ENCODE peak calls at places on chromosomes 12 and 14, in four cellular contexts. One of them, this sample, is unnamed.

GRCh38 chr12:121288158-121288848 is 8.2 kb downstream of the CAMKK2 start:
- DNase-seq in thyroid gland: no peak
- DNase-seq in HL-60: peak
- DNase-seq in stomach: no peak
- DNase-seq in this sample: no peak

GRCh38 chr12:94621662-94622359 is 28.5 kb downstream of the TMCC3 start:
- DNase-seq in thyroid gland: peak
- DNase-seq in HL-60: no peak
- DNase-seq in stomach: no peak
- DNase-seq in this sample: peak

GRCh38 chr12:79547044-79547734 is 143.6 kb downstream of the PAWR start:
- DNase-seq in thyroid gland: peak
- DNase-seq in HL-60: no peak
- DNase-seq in stomach: no peak
- DNase-seq in this sample: peak

GRCh38 chr14:54622189-54622958 is 55.4 kb downstream of the SAMD4A start:
- DNase-seq in thyroid gland: no peak
- DNase-seq in HL-60: no peak
- DNase-seq in stomach: no peak
- DNase-seq in this sample: no peak

GRCh38 chr14:77318006-77318553 is 2.6 kb downstream of the POMT2 start:
- DNase-seq in thyroid gland: no peak
- DNase-seq in HL-60: no peak
- DNase-seq in stomach: no peak
- DNase-seq in this sample: no peak

GRCh38 chr14:72553161-72553560 is 340.7 kb downstream of the DPF3 start:
- DNase-seq in thyroid gland: peak
- DNase-seq in HL-60: no peak
- DNase-seq in stomach: no peak
- DNase-seq in this sample: no peak

GRCh38 chr14:98428483-98428994 is 843.5 kb downstream of the BCL11B start:
- DNase-seq in thyroid gland: no peak
- DNase-seq in HL-60: no peak
- DNase-seq in stomach: no peak
- DNase-seq in this sample: no peak

GRCh38 chr14:91906374-91906773 is 39.0 kb upstream of the TC2N start:
- DNase-seq in thyroid gland: no peak
- DNase-seq in HL-60: no peak
- DNase-seq in stomach: peak
- DNase-seq in this sample: no peak

GRCh38 chr14:68522510-68523325 is 270.1 kb downstream of the ZFP36L1 start:
- DNase-seq in thyroid gland: no peak
- DNase-seq in HL-60: no peak
- DNase-seq in stomach: no peak
- DNase-seq in this sample: peak

GRCh38 chr14:69261761-69262331 is 1.9 kb downstream of the GALNT16 start:
- DNase-seq in thyroid gland: no peak
- DNase-seq in HL-60: no peak
- DNase-seq in stomach: no peak
- DNase-seq in this sample: no peak

GRCh38 chr12:94174576-94174975 is 26.2 kb downstream of the PLXNC1 start:
- DNase-seq in thyroid gland: peak
- DNase-seq in HL-60: peak
- DNase-seq in stomach: no peak
- DNase-seq in this sample: no peak

GRCh38 chr14:67820428-67820881 is 876 bp downstream of the RAD51B start:
- DNase-seq in thyroid gland: peak
- DNase-seq in HL-60: no peak
- DNase-seq in stomach: no peak
- DNase-seq in this sample: peak

GRCh38 chr12:78241472-78241871 is 410.8 kb downstream of the NAV3 start:
- DNase-seq in thyroid gland: peak
- DNase-seq in HL-60: no peak
- DNase-seq in stomach: no peak
- DNase-seq in this sample: no peak

GRCh38 chr14:20802341-20803084 is at the start of gene RNASE1:
- DNase-seq in thyroid gland: peak
- DNase-seq in HL-60: no peak
- DNase-seq in stomach: peak
- DNase-seq in this sample: peak

GRCh38 chr14:73058923-73059311 is 583 bp downstream of the RBM25 start:
- DNase-seq in thyroid gland: peak
- DNase-seq in HL-60: peak
- DNase-seq in stomach: no peak
- DNase-seq in this sample: no peak

GRCh38 chr14:103070971-103071542 is 13.0 kb upstream of the LBHD2 start:
- DNase-seq in thyroid gland: no peak
- DNase-seq in HL-60: no peak
- DNase-seq in stomach: no peak
- DNase-seq in this sample: no peak

GRCh38 chr14:105049753-105050550 is 15.3 kb downstream of the GPR132 start:
- DNase-seq in thyroid gland: no peak
- DNase-seq in HL-60: no peak
- DNase-seq in stomach: no peak
- DNase-seq in this sample: no peak

DNA sequence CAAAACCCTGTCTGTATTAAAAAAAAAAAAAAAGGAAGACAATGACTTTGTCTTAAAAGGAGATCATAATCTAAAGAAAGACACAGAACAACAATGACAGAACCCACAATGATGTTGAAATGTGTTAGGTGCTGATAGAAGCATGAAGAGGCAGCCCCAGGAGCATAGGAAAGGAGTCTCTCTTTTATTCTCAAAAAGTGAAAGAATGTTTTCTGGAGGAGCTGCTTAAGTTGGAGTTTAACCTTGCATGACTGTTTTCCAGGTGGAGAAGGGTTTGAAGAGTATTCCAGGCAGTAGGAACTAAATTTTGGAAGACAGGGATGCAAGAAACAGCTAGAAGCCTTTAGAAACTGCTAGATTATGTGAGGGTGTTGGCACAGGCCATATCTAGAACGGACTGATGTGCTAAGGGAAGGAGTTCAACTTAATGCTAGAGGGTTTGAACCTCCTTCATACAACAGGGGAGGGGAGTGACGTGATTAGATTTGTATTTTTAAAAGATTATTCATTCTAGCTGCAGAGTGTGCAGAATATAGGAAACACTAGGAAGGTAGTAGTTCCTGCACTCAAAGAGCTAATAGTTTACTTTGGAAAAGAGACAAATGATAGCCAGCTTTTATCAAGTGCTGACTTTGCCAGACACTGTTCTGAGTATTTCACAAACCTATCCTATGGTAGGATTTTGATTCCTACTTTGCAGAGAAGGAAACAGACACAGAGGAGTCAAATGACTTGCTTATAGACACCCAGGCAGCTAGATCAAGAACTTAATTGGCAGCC is 4.6 kb upstream of the RPL6 start:
- DNase-seq in thyroid gland: no peak
- DNase-seq in HL-60: no peak
- DNase-seq in stomach: no peak
- DNase-seq in this sample: no peak
- H3K4me3 ChIP-seq in thyroid gland: no peak
- H3K4me3 ChIP-seq in HL-60: no peak
- H3K4me3 ChIP-seq in stomach: peak
- H3K4me3 ChIP-seq in this sample: no peak

GRCh38 chr12:130838951-130839769 is at the start of gene STX2:
- DNase-seq in thyroid gland: peak
- DNase-seq in HL-60: peak
- DNase-seq in stomach: peak
- DNase-seq in this sample: peak
- TF ChIP-seq CTCF in thyroid gland: no peak
- TF ChIP-seq CTCF in HL-60: no peak
- TF ChIP-seq CTCF in stomach: no peak
- TF ChIP-seq CTCF in this sample: peak

GRCh38 chr12:44433647-44434046 is 442.5 kb downstream of the NELL2 start:
- DNase-seq in thyroid gland: no peak
- DNase-seq in HL-60: no peak
- DNase-seq in stomach: no peak
- DNase-seq in this sample: no peak
- H3K4me3 ChIP-seq in thyroid gland: no peak
- H3K4me3 ChIP-seq in HL-60: no peak
- H3K4me3 ChIP-seq in stomach: no peak
- H3K4me3 ChIP-seq in this sample: no peak

GRCh38 chr12:63098851-63099250 is 52.1 kb downstream of the AVPR1A start:
- DNase-seq in thyroid gland: no peak
- DNase-seq in HL-60: no peak
- DNase-seq in stomach: no peak
- DNase-seq in this sample: no peak
- TF ChIP-seq CTCF in thyroid gland: no peak
- TF ChIP-seq CTCF in HL-60: no peak
- TF ChIP-seq CTCF in stomach: no peak
- TF ChIP-seq CTCF in this sample: no peak

GRCh38 chr14:61929651-61930050 is 167.4 kb downstream of the SNAPC1 start:
- DNase-seq in thyroid gland: no peak
- DNase-seq in HL-60: no peak
- DNase-seq in stomach: no peak
- DNase-seq in this sample: no peak
- H3K4me3 ChIP-seq in thyroid gland: no peak
- H3K4me3 ChIP-seq in HL-60: no peak
- H3K4me3 ChIP-seq in stomach: no peak
- H3K4me3 ChIP-seq in this sample: no peak

GRCh38 chr14:62168564-62169155 is 406.4 kb downstream of the SNAPC1 start:
- DNase-seq in thyroid gland: no peak
- DNase-seq in HL-60: no peak
- DNase-seq in stomach: no peak
- DNase-seq in this sample: no peak
- TF ChIP-seq CTCF in thyroid gland: no peak
- TF ChIP-seq CTCF in HL-60: no peak
- TF ChIP-seq CTCF in stomach: no peak
- TF ChIP-seq CTCF in this sample: peak

DNA sequence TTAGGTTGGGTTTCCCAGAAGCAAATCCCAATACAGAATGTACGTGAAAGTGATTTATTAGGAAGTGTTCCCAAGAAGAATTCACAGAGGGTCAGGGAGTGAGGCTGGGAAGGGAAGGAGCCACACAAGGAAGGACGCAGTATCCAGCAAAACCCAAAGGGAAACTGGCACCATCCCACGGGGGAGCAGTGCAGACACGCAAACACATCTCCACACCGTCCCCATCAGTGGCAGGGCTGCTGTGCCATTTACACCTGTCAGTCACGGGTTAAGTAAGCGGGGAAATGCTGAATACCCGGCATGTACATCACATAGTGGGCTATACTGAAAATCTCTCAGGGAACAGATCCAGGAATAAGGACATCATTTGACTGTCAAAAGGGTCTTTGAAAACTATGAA is 93.9 kb downstream of the SLC38A1 start:
- DNase-seq in thyroid gland: no peak
- DNase-seq in HL-60: no peak
- DNase-seq in stomach: no peak
- DNase-seq in this sample: no peak
- H3K4me3 ChIP-seq in thyroid gland: no peak
- H3K4me3 ChIP-seq in HL-60: no peak
- H3K4me3 ChIP-seq in stomach: no peak
- H3K4me3 ChIP-seq in this sample: no peak

GRCh38 chr12:32532951-32533350 is 133.6 kb downstream of the FGD4 start:
- DNase-seq in thyroid gland: no peak
- DNase-seq in HL-60: no peak
- DNase-seq in stomach: no peak
- DNase-seq in this sample: no peak

GRCh38 chr12:32536000-32536345 is 136.6 kb downstream of the FGD4 start:
- DNase-seq in thyroid gland: no peak
- DNase-seq in HL-60: no peak
- DNase-seq in stomach: no peak
- DNase-seq in this sample: no peak

GRCh38 chr12:32533971-32534590 is 134.7 kb downstream of the FGD4 start:
- DNase-seq in thyroid gland: peak
- DNase-seq in HL-60: no peak
- DNase-seq in stomach: peak
- DNase-seq in this sample: peak

GRCh38 chr12:32534698-32535097 is 135.3 kb downstream of the FGD4 start:
- DNase-seq in thyroid gland: no peak
- DNase-seq in HL-60: no peak
- DNase-seq in stomach: no peak
- DNase-seq in this sample: no peak

GRCh38 chr12:32535260-32535999 is 136.1 kb downstream of the FGD4 start:
- DNase-seq in thyroid gland: peak
- DNase-seq in HL-60: no peak
- DNase-seq in stomach: peak
- DNase-seq in this sample: peak
- TF ChIP-seq CTCF in thyroid gland: no peak
- TF ChIP-seq CTCF in HL-60: no peak
- TF ChIP-seq CTCF in stomach: no peak
- TF ChIP-seq CTCF in this sample: no peak

GRCh38 chr12:55659486-55660385 is 23.0 kb downstream of the OR10P1 start:
- DNase-seq in thyroid gland: no peak
- DNase-seq in HL-60: no peak
- DNase-seq in stomach: no peak
- DNase-seq in this sample: peak
- H3K4me3 ChIP-seq in thyroid gland: no peak
- H3K4me3 ChIP-seq in HL-60: no peak
- H3K4me3 ChIP-seq in stomach: no peak
- H3K4me3 ChIP-seq in this sample: no peak

This sample was measured in fibroblast of pulmonary artery.